ENCODE peak calls at places on chromosomes 5 and 9, in nine cellular contexts. D is mucosa of descending colon; O is CD4-positive, alpha-beta memory T cell; S is fibroblast of lung; T is PC-3; P is tibial artery; H is astrocyte; M is spleen; L is hepatocyte. W is an unnamed sample.

GRCh38 chr5:91556-92263 is at the start of gene PLEKHG4B:
- DNase-seq in D (no peak), O (no peak), S (no peak), T (no peak), P (no peak), H (peak; percentile 14), M (peak; percentile 66), L (peak; percentile 74), W (peak; percentile 49)

GRCh38 chr9:20490246-20490834 is 132.0 kb downstream of the MLLT3 start:
- DNase-seq in D (no peak), O (no peak), S (no peak), T (no peak), P (no peak), H (no peak), M (no peak), L (no peak), W (no peak)

GRCh38 chr5:34497031-34497808 is 158.9 kb upstream of the RAI14 start:
- DNase-seq in D (no peak), O (no peak), S (peak; percentile 36), T (no peak), P (peak; percentile 84), H (no peak), M (no peak), L (no peak), W (peak; percentile 53)

GRCh38 chr9:124880501-124880900 is 18.6 kb downstream of the ARPC5L start:
- DNase-seq in D (no peak), O (no peak), S (no peak), T (no peak), P (no peak), H (no peak), M (peak; percentile 74), L (no peak), W (no peak)

GRCh38 chr5:12911156-12911555 is 1006.9 kb upstream of the CTNND2 start:
- DNase-seq in D (no peak), O (no peak), S (no peak), T (no peak), P (no peak), H (peak; percentile 2), M (no peak), L (no peak), W (no peak)

GRCh38 chr5:18744990-18745590 is 1110.8 kb downstream of the TAF11L14 start:
- DNase-seq in D (peak; percentile 39), O (peak; percentile 29), S (no peak), T (no peak), P (no peak), H (no peak), M (peak; percentile 72), L (no peak), W (no peak)

GRCh38 chr5:126263567-126264173 is 159.5 kb upstream of the GRAMD2B start:
- DNase-seq in D (no peak), O (no peak), S (no peak), T (no peak), P (no peak), H (no peak), M (no peak), L (no peak), W (no peak)

GRCh38 chr5:159768243-159768642 is 148.0 kb upstream of the ADRA1B start:
- DNase-seq in D (no peak), O (no peak), S (no peak), T (no peak), P (no peak), H (no peak), M (no peak), L (no peak), W (no peak)

DNA sequence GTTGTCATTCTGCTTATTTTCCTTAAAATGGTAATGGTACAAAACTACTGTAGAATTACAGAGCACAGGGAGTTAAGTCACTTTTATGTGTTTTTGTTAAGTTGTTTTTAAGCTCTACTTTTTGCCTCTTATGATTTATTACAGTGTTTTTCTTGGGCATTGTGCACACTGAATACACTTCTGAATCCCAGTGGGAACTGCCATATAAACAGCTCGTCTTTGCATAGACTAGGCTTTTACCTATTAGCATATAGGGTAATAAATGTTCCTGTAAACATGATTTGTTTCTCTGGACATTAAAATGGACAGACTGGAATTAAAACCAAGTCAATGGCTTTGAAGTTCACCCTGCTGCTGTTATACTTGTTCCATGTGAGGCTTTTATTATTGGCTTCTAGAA is 12.2 kb downstream of the KLF9 start:
- DNase-seq in D (no peak), O (no peak), S (no peak), T (no peak), P (no peak), H (no peak), M (no peak), L (no peak), W (peak; percentile 6)
- H3K4me1 ChIP-seq in D (peaks cover 73% of the 10 kb centered on the region), O (peaks cover 87% of the 10 kb centered on the region), S (peaks cover 14% of the 10 kb centered on the region), T (no peaks in the 10 kb centered on the region), P (peaks cover 91% of the 10 kb centered on the region), H (peaks cover 14% of the 10 kb centered on the region), M (peaks cover 100% of the 10 kb centered on the region), L (peaks cover 11% of the 10 kb centered on the region), W (peaks cover 53% of the 10 kb centered on the region)

DNA sequence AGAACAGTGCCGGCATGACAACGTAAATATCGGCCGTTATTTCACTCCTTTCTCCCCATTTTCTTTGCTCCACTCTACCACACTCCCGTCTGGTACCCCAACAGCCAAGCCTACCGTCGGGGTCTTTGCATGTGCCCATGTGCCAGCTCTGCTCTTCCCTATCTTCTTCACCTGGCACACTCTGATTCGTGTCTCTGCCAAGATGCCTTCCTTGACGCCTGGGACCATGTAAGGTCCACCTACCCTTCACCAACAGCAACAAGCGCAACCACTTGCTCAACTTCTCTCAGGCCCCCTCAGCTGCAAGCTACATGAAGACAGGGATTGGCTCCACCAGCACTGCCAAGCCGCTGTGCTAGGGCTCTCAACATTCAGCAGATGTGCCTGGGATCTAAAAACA is 4.4 kb downstream of the MGAT1 start:
- DNase-seq in D (no peak), O (no peak), S (no peak), T (no peak), P (no peak), H (no peak), M (no peak), L (no peak), W (no peak)
- H3K4me1 ChIP-seq in D (peaks cover 52% of the 10 kb centered on the region), O (peaks cover 83% of the 10 kb centered on the region), S (peaks cover 34% of the 10 kb centered on the region), T (peaks cover 37% of the 10 kb centered on the region), P (peaks cover 59% of the 10 kb centered on the region), H (peaks cover 39% of the 10 kb centered on the region), M (peaks cover 94% of the 10 kb centered on the region), L (peaks cover 35% of the 10 kb centered on the region), W (peaks cover 31% of the 10 kb centered on the region)

GRCh38 chr9:557601-558201 is 283.8 kb upstream of the DMRT1 start:
- DNase-seq in D (no peak), O (no peak), S (no peak), T (peak; percentile 85), P (no peak), H (peak; percentile 35), M (no peak), L (no peak), W (no peak)

GRCh38 chr9:562330-562729 is 279.2 kb upstream of the DMRT1 start:
- DNase-seq in D (no peak), O (no peak), S (no peak), T (no peak), P (no peak), H (no peak), M (no peak), L (no peak), W (no peak)

GRCh38 chr9:565528-565927 is 276.0 kb upstream of the DMRT1 start:
- DNase-seq in D (no peak), O (no peak), S (no peak), T (no peak), P (no peak), H (no peak), M (no peak), L (no peak), W (no peak)

GRCh38 chr9:563200-563599 is 278.3 kb upstream of the DMRT1 start:
- DNase-seq in D (no peak), O (no peak), S (no peak), T (no peak), P (no peak), H (no peak), M (no peak), L (no peak), W (no peak)

DNA sequence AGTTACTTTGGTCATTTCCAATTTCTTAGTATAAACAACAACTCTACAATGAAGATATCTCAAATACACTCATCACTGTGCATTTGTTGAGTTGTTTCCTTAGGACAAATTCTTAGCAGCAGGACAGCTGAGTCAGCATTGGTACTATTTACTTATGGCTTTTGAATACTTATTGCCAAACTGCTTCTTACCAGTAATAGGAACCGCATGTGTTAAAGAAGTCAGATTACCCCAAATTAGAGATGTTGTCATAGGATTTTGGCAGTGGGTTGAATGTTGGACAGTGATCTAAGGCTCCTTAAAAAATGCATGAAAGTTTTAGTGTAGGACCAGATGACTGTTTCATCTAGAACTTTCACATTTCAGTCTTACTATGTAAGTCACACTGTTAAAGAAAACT is 280.1 kb upstream of the DMRT1 start:
- DNase-seq in D (no peak), O (no peak), S (peak; percentile 11), T (peak; percentile 68), P (no peak), H (peak; percentile 43), M (no peak), L (no peak), W (no peak)
- H3K4me1 ChIP-seq in D (peaks cover 2% of the 10 kb centered on the region), O (no peaks in the 10 kb centered on the region), S (no peaks in the 10 kb centered on the region), T (peaks cover 39% of the 10 kb centered on the region), P (no peaks in the 10 kb centered on the region), H (no peaks in the 10 kb centered on the region), M (no peaks in the 10 kb centered on the region), L (peaks cover 10% of the 10 kb centered on the region), W (no peaks in the 10 kb centered on the region)

GRCh38 chr5:51398875-51399635 is 15.8 kb downstream of the ISL1 start:
- DNase-seq in D (peak; percentile 45), O (no peak), S (no peak), T (no peak), P (no peak), H (no peak), M (no peak), L (no peak), W (no peak)
- H3K4me1 ChIP-seq in D (no peaks in the 10 kb centered on the region), O (no peaks in the 10 kb centered on the region), S (no peaks in the 10 kb centered on the region), T (peaks cover 23% of the 10 kb centered on the region), P (no peaks in the 10 kb centered on the region), H (no peaks in the 10 kb centered on the region), M (no peaks in the 10 kb centered on the region), L (peaks cover 5% of the 10 kb centered on the region), W (no peaks in the 10 kb centered on the region)